ENCODE peak calls at places on chromosomes 7 and 10, in nine cellular contexts. V, S, T, U, K, X, E, Q and H are unnamed samples.

GRCh38 chr10:79098596-79099015 is 29.8 kb downstream of the ZMIZ1 start:
- DNase-seq in V (no peak), S (no peak), T (no peak), K (peak; percentile 35), E (peak; percentile 39), X (no peak), U (no peak), Q (no peak), H (no peak)

GRCh38 chr7:89104748-89105685 is 309.5 kb upstream of the TEX47 start:
- DNase-seq in Q (no peak), U (no peak), S (no peak), V (no peak), E (no peak), X (no peak), T (no peak), K (no peak), H (no peak)

GRCh38 chr7:38748056-38748610 is 117.0 kb upstream of the AMPH start:
- DNase-seq in K (peak; percentile 51), S (no peak), X (no peak), V (no peak), T (no peak), E (peak; percentile 8), U (no peak), Q (peak; percentile 11), H (no peak)

GRCh38 chr7:100351657-100352058 is 6.3 kb upstream of the PILRB start:
- DNase-seq in Q (no peak), X (no peak), V (no peak), T (no peak), K (no peak), S (no peak), E (peak; percentile 1), U (no peak), H (no peak)

GRCh38 chr7:134996097-134996550 is 9.8 kb downstream of the AGBL3 start:
- DNase-seq in V (no peak), X (no peak), U (no peak), E (no peak), K (no peak), S (no peak), T (no peak), Q (no peak), H (no peak)

GRCh38 chr7:77897004-77897547 is 98.5 kb downstream of the PHTF2 start:
- DNase-seq in V (no peak), T (no peak), Q (no peak), K (no peak), E (no peak), X (no peak), S (no peak), U (no peak), H (no peak)

GRCh38 chr7:38448076-38448475 is 174.6 kb upstream of the TARP start:
- DNase-seq in X (no peak), Q (no peak), T (no peak), S (no peak), U (no peak), K (no peak), E (no peak), V (no peak), H (no peak)

GRCh38 chr7:16644624-16644986 is 949 bp downstream of the ANKMY2 start:
- DNase-seq in T (peak; percentile 28), U (peak; percentile 68), X (peak; percentile 36), V (no peak), K (peak; percentile 84), S (peak; percentile 61), E (peak; percentile 86), Q (peak; percentile 17), H (peak; percentile 46)

GRCh38 chr10:122141821-122142651 is 129.1 kb upstream of the BTBD16 start:
- DNase-seq in Q (no peak), V (no peak), K (peak; percentile 83), X (no peak), S (no peak), U (no peak), E (no peak), T (no peak), H (no peak)

GRCh38 chr7:7861211-7861633 is 107.4 kb upstream of the GLCCI1 start:
- DNase-seq in E (no peak), V (peak; percentile 78), Q (no peak), K (peak; percentile 61), S (no peak), T (no peak), X (no peak), U (peak; percentile 21), H (no peak)

GRCh38 chr7:98051118-98051744 is 55.4 kb upstream of the LMTK2 start:
- DNase-seq in X (peak; percentile 31), E (no peak), K (no peak), V (no peak), Q (no peak), S (peak; percentile 17), U (no peak), T (peak; percentile 53), H (no peak)

GRCh38 chr10:57706576-57707299 is 561.0 kb downstream of the IPMK start:
- DNase-seq in Q (no peak), X (no peak), V (no peak), E (no peak), U (no peak), K (no peak), S (no peak), T (no peak), H (no peak)

GRCh38 chr7:23261843-23262452 is 15.4 kb downstream of the GPNMB start:
- DNase-seq in V (no peak), S (peak; percentile 53), X (peak; percentile 31), E (peak; percentile 84), T (peak; percentile 38), U (peak; percentile 83), K (peak; percentile 79), Q (peak; percentile 26), H (peak; percentile 37)

GRCh38 chr10:2130906-2131305 is 393.6 kb upstream of the ADARB2 start:
- DNase-seq in E (no peak), K (no peak), U (no peak), T (no peak), Q (no peak), X (no peak), S (no peak), V (no peak), H (no peak)

GRCh38 chr10:71723301-71723700 is 3.7 kb upstream of the C10orf105 start:
- DNase-seq in S (no peak), E (no peak), T (no peak), X (no peak), Q (no peak), U (no peak), V (no peak), K (no peak), H (no peak)

GRCh38 chr7:76244781-76245391 is 43.2 kb downstream of the SRRM3 start:
- DNase-seq in S (no peak), U (no peak), X (no peak), V (no peak), K (no peak), Q (no peak), E (no peak), T (no peak), H (no peak)

GRCh38 chr10:28628184-28628893 is 49.0 kb upstream of the BAMBI start:
- DNase-seq in Q (peak; percentile 40), S (peak; percentile 74), E (peak; percentile 72), X (peak; percentile 56), U (peak; percentile 80), T (peak; percentile 68), K (peak; percentile 80), V (peak; percentile 60), H (peak; percentile 62)

GRCh38 chr7:26995664-26996063 is 100.1 kb downstream of the HOXA1 start:
- DNase-seq in X (no peak), Q (no peak), E (no peak), T (no peak), S (no peak), U (no peak), K (no peak), V (no peak), H (no peak)

GRCh38 chr10:490891-491571 is 198.4 kb downstream of the DIP2C start:
- DNase-seq in S (no peak), K (no peak), T (no peak), V (no peak), Q (peak; percentile 23), E (no peak), U (peak; percentile 76), X (no peak), H (no peak)

GRCh38 chr7:80498481-80499349 is 13.1 kb downstream of the GNAT3 start:
- DNase-seq in T (no peak), X (no peak), U (no peak), K (peak; percentile 71), E (no peak), V (peak; percentile 52), S (no peak), Q (no peak), H (no peak)

GRCh38 chr10:119703903-119704508 is 21.8 kb upstream of the INPP5F start:
- DNase-seq in T (no peak), U (no peak), X (no peak), E (no peak), V (no peak), S (no peak), K (no peak), Q (no peak), H (no peak)

GRCh38 chr10:124953421-124953820 is 11.5 kb downstream of the ZRANB1 start:
- DNase-seq in X (no peak), Q (no peak), E (no peak), V (no peak), T (no peak), U (no peak), S (no peak), K (no peak), H (no peak)

GRCh38 chr10:77636967-77637473 is 588 bp downstream of the KCNMA1 start:
- DNase-seq in E (no peak), V (no peak), K (peak; percentile 47), X (no peak), U (peak; percentile 38), Q (no peak), T (no peak), S (no peak), H (no peak)

GRCh38 chr10:122323941-122324675 is 50.4 kb upstream of the PLEKHA1 start:
- DNase-seq in E (peak; percentile 14), Q (no peak), T (no peak), V (peak; percentile 91), S (no peak), K (no peak), U (peak; percentile 17), X (no peak), H (no peak)

GRCh38 chr10:92027141-92027540 is 103.6 kb downstream of the BTAF1 start:
- DNase-seq in E (no peak), S (no peak), K (no peak), T (no peak), U (no peak), X (no peak), V (no peak), Q (no peak), H (no peak)

GRCh38 chr10:68095176-68095575 is 14.1 kb upstream of the MYPN start:
- DNase-seq in U (peak; percentile 30), S (no peak), T (no peak), V (no peak), Q (no peak), X (no peak), K (peak; percentile 90), E (no peak), H (no peak)

GRCh38 chr7:99142727-99143521 is 984 bp downstream of the SMURF1 start:
- DNase-seq in V (peak; percentile 91), U (peak; percentile 90), K (peak; percentile 94), T (peak; percentile 86), X (peak; percentile 88), S (peak; percentile 98), Q (peak; percentile 89), E (peak; percentile 86), H (peak; percentile 88)

GRCh38 chr7:115297651-115298050 is 375.8 kb downstream of the MDFIC start:
- DNase-seq in E (no peak), S (peak; percentile 23), T (no peak), V (peak; percentile 77), K (peak; percentile 55), U (peak; percentile 12), X (no peak), Q (no peak), H (no peak)

GRCh38 chr7:2687338-2687869 is 598 bp upstream of the AMZ1 start:
- DNase-seq in S (no peak), E (no peak), K (peak; percentile 89), Q (no peak), X (no peak), U (no peak), T (no peak), V (no peak), H (no peak)

GRCh38 chr10:131751827-131752775 is 148.7 kb upstream of the PPP2R2D start:
- DNase-seq in K (no peak), X (no peak), U (no peak), V (no peak), S (no peak), T (no peak), Q (no peak), E (no peak), H (no peak)

GRCh38 chr10:43000651-43001426 is 76.0 kb upstream of the RET start:
- DNase-seq in X (no peak), E (peak; percentile 86), V (no peak), K (no peak), S (no peak), Q (no peak), T (no peak), U (no peak), H (no peak)